ENCODE peak calls at places on chromosomes 13 and 19, in eight cellular contexts. Y, S, L, T, Q, W, D and P are unnamed samples.

GRCh38 chr19:14526423-14526822 is 3.0 kb upstream of the TECR start:
- DNase-seq in L (no peak), T (no peak), W (no peak), Q (no peak), Y (no peak), S (no peak), D (no peak), P (no peak)

GRCh38 chr13:110113284-110113764 is 193.6 kb downstream of the COL4A1 start:
- DNase-seq in L (no peak), T (peak; percentile 84), D (no peak), Q (no peak), W (no peak), Y (peak; percentile 45), S (no peak), P (no peak)

GRCh38 chr19:42328854-42329253 is 3.4 kb downstream of the MEGF8 start:
- DNase-seq in D (no peak), S (no peak), L (no peak), Q (no peak), Y (no peak), T (no peak), W (no peak), P (no peak)

GRCh38 chr13:31437975-31438374 is 238.2 kb downstream of the B3GLCT start:
- DNase-seq in L (no peak), T (no peak), W (peak; percentile 20), Q (no peak), D (no peak), Y (no peak), S (no peak), P (no peak)

GRCh38 chr13:88704600-88705275 is 1033.6 kb downstream of the SLITRK5 start:
- DNase-seq in L (no peak), Y (no peak), Q (no peak), T (no peak), W (peak; percentile 42), S (peak; percentile 10), D (no peak), P (no peak)

GRCh38 chr19:16587031-16588023 is 15.1 kb upstream of the SLC35E1 start:
- DNase-seq in Y (no peak), D (no peak), L (peak; percentile 58), W (peak; percentile 45), Q (no peak), T (peak; percentile 71), S (no peak), P (peak; percentile 66)

GRCh38 chr19:29753934-29754305 is 38.9 kb upstream of the C19orf12 start:
- DNase-seq in L (no peak), S (no peak), T (no peak), Q (no peak), D (no peak), Y (no peak), W (no peak), P (no peak)

GRCh38 chr13:20945952-20946383 is 43.4 kb upstream of the XPO4 start:
- DNase-seq in S (no peak), D (no peak), L (no peak), Q (peak; percentile 62), Y (peak; percentile 29), W (no peak), T (peak; percentile 20), P (no peak)

GRCh38 chr13:41802684-41803554 is 158.0 kb downstream of the VWA8 start:
- DNase-seq in Q (no peak), L (no peak), D (no peak), Y (peak; percentile 26), W (peak; percentile 1), S (no peak), T (peak; percentile 89), P (no peak)

GRCh38 chr19:18278521-18279265 is 2.7 kb downstream of the JUND start:
- DNase-seq in L (peak; percentile 44), T (peak; percentile 13), Q (no peak), W (peak; percentile 68), Y (peak; percentile 39), D (no peak), S (no peak), P (peak; percentile 68)

GRCh38 chr13:110347535-110348308 is 40.6 kb downstream of the COL4A2 start:
- DNase-seq in T (peak; percentile 96), L (no peak), W (peak; percentile 79), Q (no peak), Y (peak; percentile 93), S (no peak), D (no peak), P (no peak)

GRCh38 chr13:42028113-42028799 is 20.2 kb upstream of the DGKH start:
- DNase-seq in Q (no peak), L (no peak), D (no peak), W (no peak), Y (no peak), S (peak; percentile 64), T (no peak), P (no peak)

GRCh38 chr19:51181377-51181912 is 39.3 kb downstream of the SIGLEC7 start:
- DNase-seq in Y (no peak), T (no peak), Q (no peak), W (no peak), S (no peak), L (no peak), D (no peak), P (no peak)

GRCh38 chr19:35509018-35509652 is 4.3 kb downstream of the DMKN start:
- DNase-seq in L (peak; percentile 28), T (no peak), Y (no peak), S (peak; percentile 87), D (no peak), W (peak; percentile 88), Q (peak; percentile 85), P (peak; percentile 25)

GRCh38 chr19:45637890-45638667 is 1.1 kb downstream of the EML2 start:
- DNase-seq in L (no peak), T (peak; percentile 65), S (peak; percentile 73), W (peak; percentile 80), Y (peak; percentile 83), D (no peak), Q (no peak), P (no peak)
- H3K27ac ChIP-seq in L (peak overlapping the region; percentile 61), T (peak overlapping the region; percentile 26), S (no peak overlapping the region), W (peak overlapping the region; percentile 56), Y (no peak overlapping the region), D (no peak overlapping the region), Q (no peak overlapping the region), P (no peak overlapping the region)

GRCh38 chr19:4518345-4519171 is at the start of gene PLIN4:
- DNase-seq in D (no peak), Y (peak; percentile 94), Q (no peak), T (peak; percentile 34), S (no peak), L (no peak), W (no peak), P (no peak)
- H3K4me3 ChIP-seq in D (no peak within 1 kb of the TSS), Y (no peak within 1 kb of the TSS), Q (no peak within 1 kb of the TSS), T (no peak within 1 kb of the TSS), S (no peak within 1 kb of the TSS), L (no peak within 1 kb of the TSS), W (no peak within 1 kb of the TSS), P (no peak within 1 kb of the TSS)

DNA sequence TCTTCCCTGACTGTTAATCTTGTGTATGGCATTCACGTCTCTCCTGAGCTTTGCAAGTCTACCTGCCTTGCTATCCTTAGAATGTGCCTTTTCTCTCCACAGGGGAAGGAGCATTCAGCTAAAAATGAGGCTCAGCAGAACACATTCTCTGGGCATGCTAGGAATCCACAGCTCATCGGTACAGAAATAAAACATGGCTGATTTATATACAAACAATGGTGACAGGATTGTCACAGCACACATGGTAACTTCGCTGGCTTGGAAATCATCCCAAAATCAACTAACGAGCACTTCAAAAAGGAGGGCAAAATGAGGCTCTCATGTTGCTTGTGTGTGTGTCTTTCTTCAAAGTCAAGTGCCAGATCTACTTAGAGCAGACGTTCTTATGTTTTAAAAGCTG is 373.0 kb downstream of the FGF14 start:
- DNase-seq in T (no peak), Y (no peak), D (no peak), W (no peak), L (no peak), Q (no peak), S (no peak), P (no peak)
- H3K4me1 ChIP-seq in T (no peaks in the 10 kb centered on the region), Y (no peaks in the 10 kb centered on the region), D (peaks cover 17% of the 10 kb centered on the region), W (no peaks in the 10 kb centered on the region), L (no peaks in the 10 kb centered on the region), Q (no peaks in the 10 kb centered on the region), S (no peaks in the 10 kb centered on the region), P (no peaks in the 10 kb centered on the region)

GRCh38 chr19:6577410-6578125 is 13.4 kb downstream of the CD70 start:
- DNase-seq in T (no peak), W (no peak), D (no peak), Y (no peak), S (no peak), L (no peak), Q (no peak), P (no peak)

GRCh38 chr19:6572217-6572616 is 18.7 kb downstream of the CD70 start:
- DNase-seq in W (peak; percentile 44), Q (no peak), Y (no peak), T (no peak), D (no peak), L (no peak), S (no peak), P (no peak)

GRCh38 chr19:6580313-6580712 is 10.6 kb downstream of the CD70 start:
- DNase-seq in T (peak; percentile 92), S (no peak), Q (no peak), W (no peak), D (no peak), L (no peak), Y (peak; percentile 27), P (no peak)

GRCh38 chr19:6579450-6580178 is 11.3 kb downstream of the CD70 start:
- DNase-seq in L (no peak), D (no peak), S (no peak), T (no peak), Y (no peak), W (no peak), Q (no peak), P (no peak)

GRCh38 chr19:6576869-6577281 is 14.1 kb downstream of the CD70 start:
- DNase-seq in L (no peak), D (no peak), W (no peak), S (no peak), Y (no peak), Q (no peak), T (no peak), P (no peak)
- H3K27ac ChIP-seq in L (peak overlapping the region; percentile 57), D (no peak overlapping the region), W (no peak overlapping the region), S (peak overlapping the region; percentile 62), Y (no peak overlapping the region), Q (no peak overlapping the region), T (no peak overlapping the region), P (no peak overlapping the region)

DNA sequence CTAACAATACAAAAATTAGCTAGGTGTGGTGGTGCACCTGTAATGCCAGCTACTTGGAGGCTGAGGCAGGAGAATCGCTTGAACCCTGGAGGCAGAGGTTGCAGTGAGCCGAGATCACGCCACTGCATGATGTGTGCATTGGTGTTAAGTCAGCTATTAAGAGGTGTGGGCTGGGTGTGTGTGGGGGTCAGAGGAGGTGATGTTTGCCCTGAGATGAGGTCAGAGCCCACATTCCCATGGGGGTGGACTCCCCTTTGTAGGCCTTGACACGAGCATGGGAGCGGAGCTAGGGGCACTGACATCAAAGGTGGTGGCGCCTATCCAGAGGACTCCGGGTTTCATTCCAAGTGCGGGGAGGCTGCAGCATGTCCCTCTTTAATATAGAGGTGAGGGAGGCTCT is 34.6 kb upstream of the LDLR start:
- DNase-seq in W (no peak), Q (no peak), Y (no peak), S (no peak), T (no peak), L (no peak), D (no peak), P (no peak)
- H3K4me3 ChIP-seq in W (no peak overlapping the region), Q (no peak overlapping the region), Y (no peak overlapping the region), S (no peak overlapping the region), T (no peak overlapping the region), L (no peak overlapping the region), D (no peak overlapping the region), P (no peak overlapping the region)

DNA sequence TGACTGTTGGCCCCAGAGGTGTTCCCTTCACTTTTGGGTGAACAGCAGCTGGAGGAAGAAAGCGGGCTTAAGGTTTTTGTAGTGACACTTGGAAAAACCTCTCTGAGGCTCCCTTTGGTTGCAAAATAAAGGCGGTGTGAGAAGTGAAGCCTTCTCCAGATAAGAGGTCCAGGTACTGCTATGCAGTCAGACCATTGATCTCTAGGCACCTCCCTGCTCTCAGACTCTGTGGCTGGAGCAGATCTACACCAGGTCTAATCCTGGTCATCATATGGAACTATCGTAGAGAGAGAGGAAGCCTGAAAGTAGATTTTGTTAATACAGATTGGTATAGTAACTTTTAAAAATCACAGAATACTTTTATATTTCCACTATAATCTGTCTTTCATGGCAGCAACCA is 47.5 kb downstream of the MBNL2 start:
- DNase-seq in Q (no peak), D (no peak), Y (no peak), L (no peak), W (no peak), T (no peak), S (no peak), P (no peak)
- H3K4me1 ChIP-seq in Q (peaks cover 71% of the 10 kb centered on the region), D (peaks cover 8% of the 10 kb centered on the region), Y (peaks cover 19% of the 10 kb centered on the region), L (no peaks in the 10 kb centered on the region), W (peaks cover 10% of the 10 kb centered on the region), T (peaks cover 17% of the 10 kb centered on the region), S (peaks cover 18% of the 10 kb centered on the region), P (no peaks in the 10 kb centered on the region)